ENCODE peak calls at places on chromosomes 11 and 22, in six cellular contexts. One of them, this sample, is unnamed.

GRCh38 chr22:23681026-23681809 is 9.6 kb upstream of the RGL4 start:
- DNase-seq in GM12865: no peak
- DNase-seq in activated CD4-positive, alpha-beta T cell treated with anti-CD3 and anti-CD28 coated beads for 4 hours: no peak
- DNase-seq in substantia nigra: no peak
- DNase-seq in bronchial epithelial cell: no peak
- DNase-seq in astrocyte: no peak
- DNase-seq in this sample: no peak

GRCh38 chr11:7637447-7638157 is 35.7 kb downstream of the CYB5R2 start:
- DNase-seq in GM12865: no peak
- DNase-seq in activated CD4-positive, alpha-beta T cell treated with anti-CD3 and anti-CD28 coated beads for 4 hours: no peak
- DNase-seq in substantia nigra: no peak
- DNase-seq in bronchial epithelial cell: peak
- DNase-seq in astrocyte: peak
- DNase-seq in this sample: no peak

GRCh38 chr11:61745796-61746653 is 6.4 kb upstream of the MYRF start:
- DNase-seq in GM12865: no peak
- DNase-seq in activated CD4-positive, alpha-beta T cell treated with anti-CD3 and anti-CD28 coated beads for 4 hours: no peak
- DNase-seq in substantia nigra: no peak
- DNase-seq in bronchial epithelial cell: no peak
- DNase-seq in astrocyte: no peak
- DNase-seq in this sample: no peak

GRCh38 chr11:59501931-59502330 is 1.4 kb upstream of the OR4D11 start:
- DNase-seq in GM12865: peak
- DNase-seq in activated CD4-positive, alpha-beta T cell treated with anti-CD3 and anti-CD28 coated beads for 4 hours: no peak
- DNase-seq in substantia nigra: no peak
- DNase-seq in bronchial epithelial cell: no peak
- DNase-seq in astrocyte: no peak
- DNase-seq in this sample: no peak

GRCh38 chr11:72969894-72970335 is 155.7 kb downstream of the ATG16L2 start:
- DNase-seq in GM12865: peak
- DNase-seq in activated CD4-positive, alpha-beta T cell treated with anti-CD3 and anti-CD28 coated beads for 4 hours: no peak
- DNase-seq in substantia nigra: no peak
- DNase-seq in bronchial epithelial cell: peak
- DNase-seq in astrocyte: peak
- DNase-seq in this sample: no peak

GRCh38 chr11:64758330-64759079 is 1.3 kb downstream of the PYGM start:
- DNase-seq in GM12865: no peak
- DNase-seq in activated CD4-positive, alpha-beta T cell treated with anti-CD3 and anti-CD28 coated beads for 4 hours: no peak
- DNase-seq in substantia nigra: no peak
- DNase-seq in bronchial epithelial cell: no peak
- DNase-seq in astrocyte: no peak
- DNase-seq in this sample: no peak

GRCh38 chr11:128686745-128687177 is 7.1 kb upstream of the FLI1 start:
- DNase-seq in GM12865: peak
- DNase-seq in activated CD4-positive, alpha-beta T cell treated with anti-CD3 and anti-CD28 coated beads for 4 hours: peak
- DNase-seq in substantia nigra: no peak
- DNase-seq in bronchial epithelial cell: peak
- DNase-seq in astrocyte: no peak
- DNase-seq in this sample: no peak

GRCh38 chr11:17629113-17629512 is 82.1 kb downstream of the OTOG start:
- DNase-seq in GM12865: no peak
- DNase-seq in activated CD4-positive, alpha-beta T cell treated with anti-CD3 and anti-CD28 coated beads for 4 hours: no peak
- DNase-seq in substantia nigra: no peak
- DNase-seq in bronchial epithelial cell: no peak
- DNase-seq in astrocyte: no peak
- DNase-seq in this sample: no peak

GRCh38 chr11:80024119-80024518 is 583.3 kb upstream of the TENM4 start:
- DNase-seq in GM12865: peak
- DNase-seq in activated CD4-positive, alpha-beta T cell treated with anti-CD3 and anti-CD28 coated beads for 4 hours: no peak
- DNase-seq in substantia nigra: no peak
- DNase-seq in bronchial epithelial cell: peak
- DNase-seq in astrocyte: no peak
- DNase-seq in this sample: no peak

GRCh38 chr22:32859743-32860142 is 58.2 kb downstream of the TIMP3 start:
- DNase-seq in GM12865: no peak
- DNase-seq in activated CD4-positive, alpha-beta T cell treated with anti-CD3 and anti-CD28 coated beads for 4 hours: no peak
- DNase-seq in substantia nigra: no peak
- DNase-seq in bronchial epithelial cell: no peak
- DNase-seq in astrocyte: no peak
- DNase-seq in this sample: no peak

GRCh38 chr11:61092280-61092766 is 10.0 kb upstream of the CD5 start:
- DNase-seq in GM12865: peak
- DNase-seq in activated CD4-positive, alpha-beta T cell treated with anti-CD3 and anti-CD28 coated beads for 4 hours: peak
- DNase-seq in substantia nigra: no peak
- DNase-seq in bronchial epithelial cell: no peak
- DNase-seq in astrocyte: no peak
- DNase-seq in this sample: no peak

GRCh38 chr11:2787816-2788750 is 88.3 kb upstream of the KCNQ1OT1 start:
- DNase-seq in GM12865: no peak
- DNase-seq in activated CD4-positive, alpha-beta T cell treated with anti-CD3 and anti-CD28 coated beads for 4 hours: no peak
- DNase-seq in substantia nigra: no peak
- DNase-seq in bronchial epithelial cell: no peak
- DNase-seq in astrocyte: no peak
- DNase-seq in this sample: no peak

GRCh38 chr11:106398396-106399074 is 321.1 kb downstream of the AASDHPPT start:
- DNase-seq in GM12865: no peak
- DNase-seq in activated CD4-positive, alpha-beta T cell treated with anti-CD3 and anti-CD28 coated beads for 4 hours: no peak
- DNase-seq in substantia nigra: no peak
- DNase-seq in bronchial epithelial cell: no peak
- DNase-seq in astrocyte: peak
- DNase-seq in this sample: no peak

GRCh38 chr11:83374311-83374710 is 88.1 kb upstream of the CCDC90B start:
- DNase-seq in GM12865: no peak
- DNase-seq in activated CD4-positive, alpha-beta T cell treated with anti-CD3 and anti-CD28 coated beads for 4 hours: no peak
- DNase-seq in substantia nigra: no peak
- DNase-seq in bronchial epithelial cell: no peak
- DNase-seq in astrocyte: no peak
- DNase-seq in this sample: no peak

GRCh38 chr22:37240941-37241320 is 3.1 kb downstream of the RAC2 start:
- DNase-seq in GM12865: no peak
- DNase-seq in activated CD4-positive, alpha-beta T cell treated with anti-CD3 and anti-CD28 coated beads for 4 hours: no peak
- DNase-seq in substantia nigra: no peak
- DNase-seq in bronchial epithelial cell: no peak
- DNase-seq in astrocyte: no peak
- DNase-seq in this sample: no peak

GRCh38 chr11:122853971-122854446 is 15.7 kb downstream of the CRTAM start:
- DNase-seq in GM12865: peak
- DNase-seq in activated CD4-positive, alpha-beta T cell treated with anti-CD3 and anti-CD28 coated beads for 4 hours: peak
- DNase-seq in substantia nigra: no peak
- DNase-seq in bronchial epithelial cell: peak
- DNase-seq in astrocyte: peak
- DNase-seq in this sample: peak

GRCh38 chr11:10116588-10116987 is 177.4 kb downstream of the SBF2 start:
- DNase-seq in GM12865: peak
- DNase-seq in activated CD4-positive, alpha-beta T cell treated with anti-CD3 and anti-CD28 coated beads for 4 hours: no peak
- DNase-seq in substantia nigra: no peak
- DNase-seq in bronchial epithelial cell: no peak
- DNase-seq in astrocyte: no peak
- DNase-seq in this sample: no peak

GRCh38 chr11:115699733-115700132 is 195.5 kb upstream of the CADM1 start:
- DNase-seq in GM12865: peak
- DNase-seq in activated CD4-positive, alpha-beta T cell treated with anti-CD3 and anti-CD28 coated beads for 4 hours: no peak
- DNase-seq in substantia nigra: no peak
- DNase-seq in bronchial epithelial cell: no peak
- DNase-seq in astrocyte: peak
- DNase-seq in this sample: no peak

GRCh38 chr22:33726294-33726711 is 194.0 kb downstream of the LARGE1 start:
- DNase-seq in GM12865: no peak
- DNase-seq in activated CD4-positive, alpha-beta T cell treated with anti-CD3 and anti-CD28 coated beads for 4 hours: no peak
- DNase-seq in substantia nigra: no peak
- DNase-seq in bronchial epithelial cell: peak
- DNase-seq in astrocyte: peak
- DNase-seq in this sample: no peak

This sample was measured in Karpas-422.